ENCODE peak calls at places on chromosomes 4 and X, in seven cellular contexts. C is GM18507, J is body of pancreas, F is Peyer's patch, Z is NCI-H1092 treated with DMSO at 0.1 percent for 48 hours, H is Ammon's horn, L is NCI-H1105 treated with DMSO at 0.1 percent for 48 hours. V is an unnamed sample.
A peak's percentile ranks its signal among the peaks of the same experiment; 100 is the strongest.

GRCh38 chrX:142505839-142506238 is 300.7 kb upstream of the MAGEC2 start:
- DNase-seq in C (no peak), J (no peak), F (no peak), Z (no peak), H (no peak), L (no peak), V (no peak)

GRCh38 chr4:183563874-183564273 is 59.0 kb downstream of the ING2 start:
- DNase-seq in C (no peak), J (no peak), F (no peak), Z (no peak), H (peak; percentile 14), L (no peak), V (peak; percentile 65)

GRCh38 chr4:85963231-85963630 is 396.6 kb downstream of the MAPK10 start:
- DNase-seq in C (no peak), J (no peak), F (no peak), Z (no peak), H (no peak), L (no peak), V (no peak)

GRCh38 chr4:142500966-142501365 is 345.1 kb downstream of the INPP4B start:
- DNase-seq in C (no peak), J (peak; percentile 27), F (no peak), Z (no peak), H (no peak), L (no peak), V (no peak)

GRCh38 chr4:118281611-118282442 is 71.0 kb downstream of the PRSS12 start:
- DNase-seq in C (no peak), J (peak; percentile 49), F (peak; percentile 53), Z (peak; percentile 24), H (no peak), L (no peak), V (peak; percentile 77)

GRCh38 chr4:99405433-99406115 is 29.6 kb downstream of the ADH7 start:
- DNase-seq in C (no peak), J (peak; percentile 85), F (no peak), Z (peak; percentile 43), H (peak; percentile 83), L (peak; percentile 10), V (peak; percentile 90)

GRCh38 chrX:72358313-72358712 is 52.6 kb upstream of the CITED1 start:
- DNase-seq in C (no peak), J (no peak), F (no peak), Z (no peak), H (no peak), L (no peak), V (no peak)

GRCh38 chr4:26490980-26491284 is 648 bp upstream of the CCKAR start:
- DNase-seq in C (no peak), J (no peak), F (no peak), Z (no peak), H (no peak), L (no peak), V (no peak)

GRCh38 chrX:9708923-9709553 is 56.6 kb downstream of the GPR143 start:
- DNase-seq in C (peak; percentile 18), J (peak; percentile 81), F (peak; percentile 77), Z (peak; percentile 60), H (peak; percentile 79), L (peak; percentile 53), V (peak; percentile 85)

GRCh38 chr4:74444891-74445642 is at the start of gene AREG:
- DNase-seq in C (peak; percentile 62), J (peak; percentile 82), F (peak; percentile 90), Z (no peak), H (peak; percentile 51), L (peak; percentile 45), V (peak; percentile 62)

GRCh38 chr4:23889814-23890269 is at the start of gene PPARGC1A:
- DNase-seq in C (no peak), J (peak; percentile 67), F (peak; percentile 77), Z (peak; percentile 38), H (peak; percentile 82), L (peak; percentile 77), V (peak; percentile 83)

GRCh38 chrX:75746891-75747639 is 38.0 kb downstream of the MAGEE2 start:
- DNase-seq in C (no peak), J (peak; percentile 53), F (peak; percentile 49), Z (peak; percentile 54), H (peak; percentile 8), L (peak; percentile 32), V (peak; percentile 68)

GRCh38 chr4:535181-535923 is 36.3 kb downstream of the PIGG start:
- DNase-seq in C (no peak), J (no peak), F (no peak), Z (no peak), H (no peak), L (no peak), V (no peak)

GRCh38 chr4:99300934-99301333 is 10.1 kb upstream of the ADH1A start:
- DNase-seq in C (no peak), J (peak; percentile 82), F (no peak), Z (peak; percentile 3), H (peak; percentile 53), L (peak; percentile 41), V (peak; percentile 90)

GRCh38 chr4:155304375-155304774 is 72.4 kb downstream of the MAP9 start:
- DNase-seq in C (no peak), J (no peak), F (no peak), Z (no peak), H (no peak), L (no peak), V (no peak)

GRCh38 chrX:9785252-9785943 is 831 bp upstream of the SHROOM2 start:
- DNase-seq in C (no peak), J (peak; percentile 43), F (no peak), Z (no peak), H (no peak), L (no peak), V (no peak)

GRCh38 chr4:149441338-149441737 is 374.3 kb downstream of the IQCM start:
- DNase-seq in C (no peak), J (no peak), F (no peak), Z (no peak), H (no peak), L (no peak), V (peak; percentile 59)

GRCh38 chr4:132557660-132558059 is 591.4 kb upstream of the PCDH10 start:
- DNase-seq in C (no peak), J (no peak), F (no peak), Z (no peak), H (no peak), L (no peak), V (no peak)

GRCh38 chrX:11566158-11566557 is 99.6 kb downstream of the ARHGAP6 start:
- DNase-seq in C (no peak), J (no peak), F (no peak), Z (no peak), H (no peak), L (no peak), V (no peak)

GRCh38 chrX:43882294-43882681 is at the start of gene MAOB:
- DNase-seq in C (no peak), J (peak; percentile 50), F (peak; percentile 76), Z (no peak), H (peak; percentile 12), L (no peak), V (peak; percentile 41)

GRCh38 chr4:590313-590841 is 14.3 kb upstream of the TMEM271 start:
- DNase-seq in C (no peak), J (no peak), F (no peak), Z (no peak), H (no peak), L (no peak), V (no peak)

GRCh38 chr4:88792268-88792781 is 94.7 kb upstream of the NAP1L5 start:
- DNase-seq in C (no peak), J (no peak), F (no peak), Z (no peak), H (no peak), L (no peak), V (peak; percentile 77)

GRCh38 chr4:7435411-7436095 is 823 bp upstream of the PSAPL1 start:
- DNase-seq in C (no peak), J (no peak), F (no peak), Z (no peak), H (no peak), L (no peak), V (no peak)

GRCh38 chr4:139024686-139025085 is 9.1 kb downstream of the NOCT start:
- DNase-seq in C (no peak), J (no peak), F (no peak), Z (no peak), H (no peak), L (no peak), V (no peak)

GRCh38 chr4:168710353-168710946 is 213.6 kb downstream of the PALLD start:
- DNase-seq in C (no peak), J (peak; percentile 39), F (no peak), Z (no peak), H (peak; percentile 64), L (no peak), V (peak; percentile 77)

GRCh38 chrX:38807873-38808272 is 6.6 kb downstream of the MID1IP1 start:
- DNase-seq in C (no peak), J (no peak), F (no peak), Z (no peak), H (no peak), L (no peak), V (peak; percentile 45)

GRCh38 chr4:8838911-8839431 is 32.7 kb downstream of the HMX1 start:
- DNase-seq in C (no peak), J (no peak), F (peak; percentile 31), Z (no peak), H (no peak), L (no peak), V (no peak)

GRCh38 chr4:165810726-165811125 is 62.3 kb upstream of the TLL1 start:
- DNase-seq in C (no peak), J (no peak), F (no peak), Z (no peak), H (no peak), L (no peak), V (peak; percentile 4)

GRCh38 chr4:102640669-102641068 is 120.1 kb downstream of the MANBA start:
- DNase-seq in C (no peak), J (no peak), F (no peak), Z (no peak), H (no peak), L (no peak), V (no peak)

GRCh38 chr4:154329268-154329858 is 162.2 kb downstream of the DCHS2 start:
- DNase-seq in C (no peak), J (no peak), F (no peak), Z (no peak), H (peak; percentile 46), L (no peak), V (peak; percentile 58)

GRCh38 chrX:120456973-120457372 is 12.1 kb downstream of the LAMP2 start:
- DNase-seq in C (no peak), J (no peak), F (no peak), Z (no peak), H (no peak), L (no peak), V (peak; percentile 30)

GRCh38 chrX:115690554-115691216 is 129.7 kb downstream of the PLS3 start:
- DNase-seq in C (no peak), J (peak; percentile 59), F (no peak), Z (peak; percentile 35), H (peak; percentile 73), L (peak; percentile 73), V (peak; percentile 90)

GRCh38 chr4:79623125-79623905 is 215.3 kb upstream of the GK2 start:
- DNase-seq in C (no peak), J (no peak), F (no peak), Z (peak; percentile 16), H (peak; percentile 22), L (no peak), V (peak; percentile 11)

GRCh38 chrX:118864063-118864630 is 40.5 kb downstream of the ZCCHC12 start:
- DNase-seq in C (no peak), J (no peak), F (no peak), Z (no peak), H (no peak), L (no peak), V (no peak)

GRCh38 chrX:153598541-153599191 is at the start of gene CCNQ:
- DNase-seq in C (no peak), J (peak; percentile 37), F (peak; percentile 61), Z (peak; percentile 31), H (no peak), L (peak; percentile 43), V (peak; percentile 56)

GRCh38 chrX:46849933-46850332 is 13.1 kb downstream of the RP2 start:
- DNase-seq in C (no peak), J (no peak), F (no peak), Z (no peak), H (no peak), L (no peak), V (no peak)

V was measured in astrocyte of the hippocampus.